ENCODE peak calls at places on chromosome 10, in five cellular contexts. O is activated T-helper 2 cell treated with anti-CD3 and anti-CD28 coated beads, Interferon-gamma antibody, Interleukin-2, Interleukin-4, amounts not matched to agents 10 μg/mL and 5 μg/mL and 100 μg/mL, durations not matched to agents 14 hours and 24 hours and 36 hours; R is transverse colon; Q is HFF-Myc; T is CD4-positive, alpha-beta memory T cell. D is an unnamed sample.

GRCh38 chr10:5890519-5890878 is 456 bp downstream of the FBH1 start:
- DNase-seq in O (peak), R (peak), Q (no peak), T (peak), D (no peak)

GRCh38 chr10:121260383-121260782 is 337.9 kb downstream of the FGFR2 start:
- DNase-seq in O (no peak), R (no peak), Q (no peak), T (no peak), D (no peak)

GRCh38 chr10:18381679-18382078 is 241.5 kb downstream of the CACNB2 start:
- DNase-seq in O (no peak), R (no peak), Q (no peak), T (no peak), D (no peak)

GRCh38 chr10:96448021-96448457 is 65.7 kb downstream of the TLL2 start:
- DNase-seq in O (no peak), R (peak), Q (no peak), T (no peak), D (no peak)

GRCh38 chr10:86178401-86179142 is 188.0 kb downstream of the GRID1 start:
- DNase-seq in O (no peak), R (no peak), Q (no peak), T (no peak), D (peak)

GRCh38 chr10:79355420-79356010 is 8.2 kb downstream of the PPIF start:
- DNase-seq in O (no peak), R (no peak), Q (no peak), T (no peak), D (no peak)

GRCh38 chr10:127904931-127905622 is 1.8 kb upstream of the PTPRE start:
- DNase-seq in O (no peak), R (no peak), Q (no peak), T (no peak), D (no peak)

GRCh38 chr10:102729090-102730026 is 14.4 kb upstream of the WBP1L start:
- DNase-seq in O (peak), R (peak), Q (no peak), T (peak), D (peak)

GRCh38 chr10:33661580-33662269 is 327.3 kb upstream of the NRP1 start:
- DNase-seq in O (no peak), R (peak), Q (peak), T (no peak), D (no peak)

GRCh38 chr10:26911811-26912461 is 51.2 kb upstream of the ABI1 start:
- DNase-seq in O (no peak), R (no peak), Q (no peak), T (no peak), D (no peak)

GRCh38 chr10:75097666-75098285 is 13.7 kb upstream of the SAMD8 start:
- DNase-seq in O (no peak), R (no peak), Q (no peak), T (no peak), D (no peak)

GRCh38 chr10:101986277-101986971 is 69.5 kb downstream of the ARMH3 start:
- DNase-seq in O (no peak), R (peak), Q (no peak), T (no peak), D (no peak)

GRCh38 chr10:78371118-78371517 is 337.5 kb downstream of the RPS24 start:
- DNase-seq in O (no peak), R (no peak), Q (no peak), T (no peak), D (no peak)

GRCh38 chr10:78212134-78212785 is 178.6 kb downstream of the RPS24 start:
- DNase-seq in O (no peak), R (no peak), Q (no peak), T (no peak), D (no peak)

GRCh38 chr10:76035728-76036409 is 604.4 kb downstream of the LRMDA start:
- DNase-seq in O (no peak), R (no peak), Q (no peak), T (no peak), D (peak)

GRCh38 chr10:48981310-48981907 is 41.8 kb upstream of the LRRC18 start:
- DNase-seq in O (peak), R (peak), Q (peak), T (peak), D (peak)

GRCh38 chr10:51188013-51188412 is 113.7 kb downstream of the PRKG1 start:
- DNase-seq in O (no peak), R (no peak), Q (no peak), T (no peak), D (no peak)

GRCh38 chr10:17643339-17643754 is 604 bp upstream of the STAM start:
- DNase-seq in O (no peak), R (peak), Q (no peak), T (no peak), D (no peak)

D was measured in NCI-H526 treated with DMSO at 0.1 percent for 48 hours.